ENCODE peak calls at places on chromosome 13, in nine cellular contexts. Z is cardiac fibroblast, A is mucosa of descending colon, O is BE2C, B is foreskin fibroblast, V is heart left ventricle, L is body of pancreas, D is GM12865, W is lung. I is an unnamed sample.

GRCh38 chr13:76790519-76791289 is 95.5 kb downstream of the KCTD12 start:
- DNase-seq in Z (peak), A (no peak), O (no peak), B (peak), V (no peak), L (no peak), D (no peak), W (no peak), I (no peak)

GRCh38 chr13:107715496-107715895 is 499.8 kb downstream of the LIG4 start:
- DNase-seq in Z (no peak), A (no peak), O (no peak), B (no peak), V (no peak), L (no peak), D (no peak), W (no peak), I (no peak)

GRCh38 chr13:74372511-74372910 is 238.3 kb upstream of the KLF12 start:
- DNase-seq in Z (peak), A (no peak), O (no peak), B (no peak), V (no peak), L (no peak), D (no peak), W (no peak), I (no peak)

GRCh38 chr13:67229438-67230242 is 496 bp downstream of the PCDH9 start:
- DNase-seq in Z (no peak), A (no peak), O (no peak), B (no peak), V (no peak), L (no peak), D (no peak), W (no peak), I (no peak)

GRCh38 chr13:43924549-43925245 is 45.0 kb downstream of the LACC1 start:
- DNase-seq in Z (no peak), A (no peak), O (no peak), B (no peak), V (no peak), L (no peak), D (peak), W (no peak), I (no peak)

GRCh38 chr13:82245860-82246259 is 1636.4 kb downstream of the SLITRK1 start:
- DNase-seq in Z (no peak), A (no peak), O (no peak), B (no peak), V (no peak), L (no peak), D (no peak), W (no peak), I (no peak)

GRCh38 chr13:114017028-114017630 is 43.3 kb upstream of the C13orf46 start:
- DNase-seq in Z (peak), A (no peak), O (peak), B (peak), V (no peak), L (no peak), D (no peak), W (no peak), I (no peak)

GRCh38 chr13:99199541-99200432 is 867 bp upstream of the UBAC2 start:
- DNase-seq in Z (peak), A (no peak), O (peak), B (no peak), V (no peak), L (peak), D (no peak), W (no peak), I (no peak)

GRCh38 chr13:26272621-26273020 is 18.7 kb downstream of the CDK8 start:
- DNase-seq in Z (no peak), A (no peak), O (no peak), B (no peak), V (no peak), L (no peak), D (no peak), W (no peak), I (no peak)

GRCh38 chr13:45728759-45729158 is 26.6 kb downstream of the CBY2 start:
- DNase-seq in Z (no peak), A (no peak), O (peak), B (no peak), V (no peak), L (no peak), D (peak), W (no peak), I (no peak)

GRCh38 chr13:27631156-27631555 is 9.5 kb downstream of the POLR1D start:
- DNase-seq in Z (no peak), A (no peak), O (peak), B (peak), V (no peak), L (no peak), D (no peak), W (no peak), I (no peak)

GRCh38 chr13:22232186-22232585 is 561.3 kb downstream of the FGF9 start:
- DNase-seq in Z (no peak), A (no peak), O (no peak), B (no peak), V (no peak), L (no peak), D (peak), W (no peak), I (no peak)

GRCh38 chr13:99614465-99614885 is 113.2 kb downstream of the TM9SF2 start:
- DNase-seq in Z (peak), A (no peak), O (peak), B (no peak), V (no peak), L (peak), D (peak), W (no peak), I (no peak)

GRCh38 chr13:27117158-27117557 is 54.5 kb downstream of the USP12 start:
- DNase-seq in Z (no peak), A (no peak), O (no peak), B (no peak), V (no peak), L (no peak), D (no peak), W (no peak), I (no peak)

GRCh38 chr13:92483894-92484293 is 742.7 kb upstream of the GPC6 start:
- DNase-seq in Z (no peak), A (no peak), O (no peak), B (no peak), V (no peak), L (no peak), D (no peak), W (no peak), I (no peak)

GRCh38 chr13:98173431-98173921 is 3.6 kb downstream of the RNF113B start:
- DNase-seq in Z (peak), A (no peak), O (no peak), B (peak), V (no peak), L (peak), D (no peak), W (no peak), I (no peak)

GRCh38 chr13:27919934-27920676 is at the start of gene PDX1:
- DNase-seq in Z (no peak), A (peak), O (peak), B (no peak), V (no peak), L (no peak), D (no peak), W (peak), I (no peak)

GRCh38 chr13:28602580-28602979 is 56.4 kb upstream of the POMP start:
- DNase-seq in Z (no peak), A (no peak), O (no peak), B (no peak), V (no peak), L (no peak), D (no peak), W (no peak), I (no peak)

GRCh38 chr13:42996584-42996983 is 4.5 kb upstream of the EPSTI1 start:
- DNase-seq in Z (peak), A (no peak), O (no peak), B (peak), V (no peak), L (no peak), D (peak), W (no peak), I (no peak)

GRCh38 chr13:112248406-112248760 is 127.8 kb upstream of the SPACA7 start:
- DNase-seq in Z (no peak), A (no peak), O (no peak), B (no peak), V (no peak), L (no peak), D (no peak), W (peak), I (no peak)

GRCh38 chr13:107075576-107075975 is 507.6 kb upstream of the ARGLU1 start:
- DNase-seq in Z (no peak), A (no peak), O (no peak), B (no peak), V (no peak), L (no peak), D (no peak), W (no peak), I (no peak)

GRCh38 chr13:33279898-33280549 is 5.5 kb downstream of the STARD13 start:
- DNase-seq in Z (peak), A (no peak), O (no peak), B (peak), V (no peak), L (no peak), D (no peak), W (no peak), I (no peak)

GRCh38 chr13:43364210-43365041 is 341.0 kb downstream of the DNAJC15 start:
- DNase-seq in Z (peak), A (no peak), O (peak), B (no peak), V (no peak), L (peak), D (no peak), W (no peak), I (no peak)

GRCh38 chr13:26423634-26424033 is 133.8 kb upstream of the WASF3 start:
- DNase-seq in Z (no peak), A (no peak), O (no peak), B (no peak), V (no peak), L (peak), D (no peak), W (no peak), I (peak)

GRCh38 chr13:27982361-27982760 is 6.1 kb downstream of the URAD start:
- DNase-seq in Z (no peak), A (no peak), O (no peak), B (no peak), V (no peak), L (no peak), D (no peak), W (no peak), I (no peak)

GRCh38 chr13:66665991-66666390 is 564.1 kb downstream of the PCDH9 start:
- DNase-seq in Z (peak), A (no peak), O (peak), B (peak), V (no peak), L (peak), D (peak), W (no peak), I (peak)

GRCh38 chr13:30572859-30573275 is 44.9 kb upstream of the USPL1 start:
- DNase-seq in Z (peak), A (no peak), O (no peak), B (peak), V (no peak), L (peak), D (peak), W (no peak), I (no peak)

GRCh38 chr13:96771501-96772367 is 222.5 kb downstream of the OXGR1 start:
- DNase-seq in Z (peak), A (no peak), O (no peak), B (no peak), V (no peak), L (no peak), D (peak), W (no peak), I (no peak)

GRCh38 chr13:113904411-113904810 is 40.5 kb upstream of the GAS6 start:
- DNase-seq in Z (peak), A (peak), O (peak), B (peak), V (no peak), L (peak), D (peak), W (peak), I (peak)

GRCh38 chr13:19810996-19811881 is 28.5 kb upstream of the PSPC1 start:
- DNase-seq in Z (peak), A (no peak), O (no peak), B (peak), V (no peak), L (no peak), D (no peak), W (no peak), I (no peak)

GRCh38 chr13:109182777-109183465 is 553.5 kb downstream of the MYO16 start:
- DNase-seq in Z (no peak), A (no peak), O (no peak), B (no peak), V (no peak), L (no peak), D (no peak), W (no peak), I (no peak)

GRCh38 chr13:99384468-99384867 is 77.3 kb upstream of the GPR183 start:
- DNase-seq in Z (no peak), A (no peak), O (no peak), B (no peak), V (no peak), L (no peak), D (no peak), W (no peak), I (no peak)

DNA sequence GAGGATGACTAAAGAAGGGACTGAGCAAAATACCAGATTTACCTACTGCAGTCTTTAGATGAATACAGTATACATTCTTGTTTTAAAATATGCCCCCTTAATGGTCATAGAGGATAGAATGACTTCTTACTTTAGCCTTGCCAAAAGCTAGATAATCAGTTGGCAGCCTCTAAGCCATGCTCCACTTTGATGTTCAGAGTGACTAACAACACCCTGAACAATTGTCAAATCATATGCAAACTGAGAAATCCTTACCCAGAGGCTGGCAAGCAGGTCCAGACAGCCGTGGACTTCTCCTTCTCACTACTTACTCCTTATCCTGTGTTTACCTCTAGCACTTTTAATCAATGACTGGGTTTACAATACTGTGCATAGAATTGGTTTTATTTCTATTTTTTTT is 23.6 kb upstream of the PHF11 start:
- DNase-seq in Z (no peak), A (no peak), O (no peak), B (no peak), V (no peak), L (no peak), D (no peak), W (no peak), I (no peak)
- H3K4me3 ChIP-seq in Z (no peak), A (no peak), O (no peak), B (no peak), V (no peak), L (no peak), D (no peak), W (no peak), I (no peak)

GRCh38 chr13:95002968-95003813 is 290.8 kb upstream of the SOX21 start:
- DNase-seq in Z (no peak), A (no peak), O (no peak), B (peak), V (no peak), L (no peak), D (no peak), W (peak), I (no peak)
- H3K4me3 ChIP-seq in Z (peak), A (no peak), O (no peak), B (no peak), V (no peak), L (no peak), D (no peak), W (no peak), I (peak)

DNA sequence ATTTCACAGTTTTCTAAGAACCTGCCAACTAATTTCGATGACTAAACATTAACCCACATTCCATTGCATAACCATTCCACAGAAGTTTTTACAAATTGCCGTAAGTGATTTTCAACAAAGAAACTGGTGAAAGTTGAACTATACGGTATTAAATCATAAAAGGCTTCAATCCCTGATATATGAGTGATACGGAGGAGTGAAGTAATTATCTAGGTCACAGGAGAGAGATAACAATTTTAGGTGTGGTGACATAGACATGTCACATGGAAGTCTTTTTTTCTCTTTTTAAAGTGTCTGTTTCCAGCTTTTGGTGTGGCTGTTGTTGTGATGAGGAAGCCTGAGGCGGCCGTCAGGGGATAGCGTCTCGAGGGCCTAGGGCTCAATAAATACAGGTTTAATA is 29.4 kb downstream of the TBC1D4 start:
- DNase-seq in Z (peak), A (no peak), O (no peak), B (no peak), V (no peak), L (no peak), D (no peak), W (no peak), I (no peak)
- H3K4me3 ChIP-seq in Z (no peak), A (no peak), O (no peak), B (no peak), V (no peak), L (no peak), D (no peak), W (no peak), I (no peak)

DNA sequence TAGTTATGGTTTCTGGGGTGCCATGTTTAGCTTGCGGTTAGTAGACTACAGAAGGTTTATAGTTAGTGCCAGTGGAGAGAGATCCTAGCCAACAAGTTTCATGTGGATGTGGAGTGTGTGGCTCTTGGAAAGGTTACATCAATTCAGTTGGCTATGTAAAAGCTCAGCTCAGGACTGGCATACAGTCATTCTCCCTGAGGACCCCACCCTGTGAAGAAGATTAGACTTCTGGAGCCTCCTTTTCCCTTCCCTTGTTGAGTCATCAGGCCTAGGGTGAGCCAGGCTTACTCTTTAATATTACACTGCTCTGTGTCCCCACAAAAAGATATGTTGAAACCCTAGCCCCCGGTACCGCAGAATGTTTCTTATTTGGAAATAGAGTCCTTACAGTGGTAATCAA is 20.5 kb downstream of the LMO7 start:
- DNase-seq in Z (peak), A (no peak), O (no peak), B (peak), V (no peak), L (no peak), D (no peak), W (no peak), I (no peak)
- H3K4me3 ChIP-seq in Z (no peak), A (no peak), O (no peak), B (no peak), V (no peak), L (no peak), D (no peak), W (no peak), I (no peak)

I was measured in dorsolateral prefrontal cortex.